ENCODE peak calls at places on chromosome 18, in four cellular contexts. C is GM12878, W is K562, T is HepG2. G is an unnamed sample.

GRCh38 chr18:31509571-31509970 is 11.6 kb downstream of the DSG2 start:
- DNase-seq in C (no peak), W (no peak), T (peak), G (no peak)

GRCh38 chr18:59927246-59927825 is 27.5 kb downstream of the PMAIP1 start:
- DNase-seq in C (peak), W (no peak), T (no peak), G (no peak)

GRCh38 chr18:49510393-49511115 is 23.5 kb upstream of the C18orf32 start:
- DNase-seq in C (no peak), W (peak), T (no peak), G (no peak)

GRCh38 chr18:48735070-48735676 is 196.3 kb downstream of the CTIF start:
- DNase-seq in C (no peak), W (peak), T (no peak), G (peak)

GRCh38 chr18:58998421-58999203 is 133.9 kb downstream of the ZNF532 start:
- DNase-seq in C (no peak), W (no peak), T (no peak), G (peak)

GRCh38 chr18:48632676-48633257 is 93.9 kb downstream of the CTIF start:
- DNase-seq in C (no peak), W (no peak), T (peak), G (no peak)

GRCh38 chr18:23924813-23925212 is 89.7 kb upstream of the TTC39C start:
- DNase-seq in C (no peak), W (no peak), T (no peak), G (no peak)

GRCh38 chr18:46071615-46071893 is 506 bp downstream of the PSTPIP2 start:
- DNase-seq in C (no peak), W (no peak), T (no peak), G (no peak)

GRCh38 chr18:44601447-44601846 is 79.2 kb upstream of the SETBP1 start:
- DNase-seq in C (no peak), W (no peak), T (no peak), G (no peak)

GRCh38 chr18:3578621-3579020 is 128.6 kb downstream of the TGIF1 start:
- DNase-seq in C (no peak), W (no peak), T (no peak), G (no peak)

GRCh38 chr18:37465922-37466321 is 99.7 kb downstream of the CELF4 start:
- DNase-seq in C (no peak), W (no peak), T (no peak), G (no peak)

GRCh38 chr18:7896164-7896563 is 329.0 kb downstream of the PTPRM start:
- DNase-seq in C (no peak), W (no peak), T (no peak), G (no peak)

GRCh38 chr18:24488824-24489493 is 28.5 kb downstream of the HRH4 start:
- DNase-seq in C (peak), W (peak), T (peak), G (no peak)

GRCh38 chr18:66754335-66754734 is 150.4 kb upstream of the CDH19 start:
- DNase-seq in C (no peak), W (no peak), T (no peak), G (no peak)

GRCh38 chr18:61569176-61569892 is 236.1 kb downstream of the CDH20 start:
- DNase-seq in C (no peak), W (no peak), T (no peak), G (no peak)

GRCh38 chr18:71665131-71665530 is 879.0 kb downstream of the CBLN2 start:
- DNase-seq in C (no peak), W (no peak), T (no peak), G (no peak)

GRCh38 chr18:24112874-24113615 is 25.8 kb upstream of the CABYR start:
- DNase-seq in C (no peak), W (no peak), T (peak), G (no peak)

GRCh38 chr18:54561864-54562263 is 29.2 kb upstream of the DYNAP start:
- DNase-seq in C (no peak), W (no peak), T (no peak), G (no peak)

GRCh38 chr18:8277270-8277669 is 332.0 kb upstream of the RAB12 start:
- DNase-seq in C (no peak), W (no peak), T (no peak), G (no peak)

GRCh38 chr18:70892381-70892780 is 603.5 kb downstream of the SOCS6 start:
- DNase-seq in C (no peak), W (no peak), T (no peak), G (no peak)

GRCh38 chr18:59634096-59634495 is 63.1 kb downstream of the CCBE1 start:
- DNase-seq in C (no peak), W (no peak), T (no peak), G (no peak)

GRCh38 chr18:41850781-41851180 is 104.3 kb upstream of the PIK3C3 start:
- DNase-seq in C (no peak), W (no peak), T (no peak), G (no peak)

GRCh38 chr18:74546007-74546406 is 11.7 kb downstream of the CNDP1 start:
- DNase-seq in C (no peak), W (no peak), T (no peak), G (no peak)

GRCh38 chr18:59063912-59064311 is 75.8 kb upstream of the SEC11C start:
- DNase-seq in C (no peak), W (no peak), T (no peak), G (no peak)

GRCh38 chr18:47531759-47532158 is 280.3 kb upstream of the SKOR2 start:
- DNase-seq in C (no peak), W (peak), T (no peak), G (peak)

GRCh38 chr18:10350661-10351060 is 103.8 kb upstream of the APCDD1 start:
- DNase-seq in C (no peak), W (no peak), T (no peak), G (no peak)
- TF ChIP-seq RFX5 in C (no peak), W (no peak), T (no peak), G (no peak)

GRCh38 chr18:69400253-69400975 is at the start of gene DOK6:
- DNase-seq in C (no peak), W (no peak), T (peak), G (no peak)

GRCh38 chr18:69401475-69402218 is 959 bp downstream of the DOK6 start:
- DNase-seq in C (no peak), W (no peak), T (no peak), G (peak)

GRCh38 chr18:69400976-69401474 is 337 bp downstream of the DOK6 start:
- DNase-seq in C (no peak), W (no peak), T (no peak), G (no peak)

GRCh38 chr18:69399253-69399652 is 1.4 kb upstream of the DOK6 start:
- DNase-seq in C (no peak), W (no peak), T (no peak), G (no peak)

GRCh38 chr18:69402219-69402989 is 1.7 kb downstream of the DOK6 start:
- DNase-seq in C (no peak), W (no peak), T (peak), G (peak)
- TF ChIP-seq SP1 in C (no peak), W (no peak), T (no peak), G (no peak)

GRCh38 chr18:34884456-34884855 is 156.8 kb upstream of the MAPRE2 start:
- DNase-seq in C (no peak), W (no peak), T (no peak), G (no peak)

GRCh38 chr18:34880403-34880802 is 160.8 kb upstream of the MAPRE2 start:
- DNase-seq in C (no peak), W (no peak), T (no peak), G (no peak)

GRCh38 chr18:34886162-34886561 is 155.1 kb upstream of the MAPRE2 start:
- DNase-seq in C (no peak), W (no peak), T (no peak), G (no peak)

DNA sequence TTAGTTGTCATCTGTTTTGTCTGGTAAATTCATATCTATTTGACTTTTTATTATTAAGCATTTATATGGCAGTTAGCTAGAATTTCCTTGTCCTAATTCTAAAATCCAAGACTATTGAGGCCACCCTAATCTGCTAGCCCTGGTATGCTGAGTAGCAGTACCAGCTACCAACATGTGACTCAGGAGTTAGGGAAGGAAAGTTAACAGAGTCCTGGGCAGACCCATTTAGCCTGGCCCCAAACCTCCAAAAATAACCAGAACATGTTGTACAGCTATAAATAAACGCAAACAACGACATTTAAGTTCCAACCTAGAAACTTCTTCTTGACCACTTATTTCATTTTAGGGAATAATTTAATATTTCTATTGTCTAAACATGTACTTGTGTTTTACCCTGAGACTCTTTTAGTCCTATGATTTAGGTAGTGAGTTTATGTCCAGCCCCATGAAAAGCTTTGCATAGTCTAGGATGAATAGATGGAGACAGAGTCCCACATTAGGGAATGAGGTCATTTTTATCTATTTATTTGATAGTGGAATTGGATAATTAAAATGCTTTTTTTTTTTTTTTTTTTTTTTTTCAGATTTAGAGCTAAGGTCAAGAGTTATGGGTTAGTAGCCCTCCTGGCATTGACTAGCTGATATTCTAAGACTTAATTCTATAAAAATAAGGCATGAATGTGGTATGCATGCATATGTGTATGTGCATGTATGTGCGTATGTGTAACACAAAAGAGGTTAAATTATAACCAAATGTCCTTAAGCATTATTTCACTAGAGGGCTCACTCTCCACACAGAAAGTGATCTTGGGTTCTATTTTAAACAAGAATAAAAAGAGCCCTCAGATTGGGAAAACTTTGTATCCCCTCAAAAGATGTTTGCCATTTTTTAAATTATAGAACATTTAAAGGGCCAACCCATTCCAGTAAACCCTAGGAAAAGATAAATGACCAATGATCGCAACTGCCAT is 160.0 kb upstream of the MAPRE2 start:
- DNase-seq in C (no peak), W (no peak), T (peak), G (no peak)
- TF ChIP-seq RFX5 in C (no peak), W (no peak), T (no peak), G (no peak)

GRCh38 chr18:63479826-63480225 is 3.1 kb downstream of the SERPINB5 start:
- DNase-seq in C (no peak), W (no peak), T (no peak), G (no peak)

GRCh38 chr18:63480476-63480875 is 3.7 kb downstream of the SERPINB5 start:
- DNase-seq in C (no peak), W (no peak), T (no peak), G (no peak)

GRCh38 chr18:63477972-63478371 is 1.2 kb downstream of the SERPINB5 start:
- DNase-seq in C (no peak), W (no peak), T (no peak), G (no peak)

GRCh38 chr18:63480892-63481291 is 4.1 kb downstream of the SERPINB5 start:
- DNase-seq in C (no peak), W (no peak), T (no peak), G (no peak)

GRCh38 chr18:63476666-63477065 is at the start of gene SERPINB5:
- DNase-seq in C (no peak), W (no peak), T (no peak), G (no peak)
- TF ChIP-seq SP1 in C (no peak), W (no peak), T (no peak), G (no peak)

GRCh38 chr18:12654971-12655370 is 2.9 kb downstream of the SPIRE1 start:
- DNase-seq in C (no peak), W (no peak), T (no peak), G (no peak)

GRCh38 chr18:12657849-12658829 is at the start of gene SPIRE1:
- DNase-seq in C (no peak), W (peak), T (peak), G (peak)

GRCh38 chr18:12656671-12657047 is 1.2 kb downstream of the SPIRE1 start:
- DNase-seq in C (no peak), W (no peak), T (no peak), G (no peak)

GRCh38 chr18:12659904-12660605 is 2.1 kb upstream of the SPIRE1 start:
- DNase-seq in C (no peak), W (peak), T (peak), G (no peak)

GRCh38 chr18:12657048-12657848 is 659 bp downstream of the SPIRE1 start:
- DNase-seq in C (no peak), W (peak), T (no peak), G (peak)
- TF ChIP-seq RFX5 in C (no peak), W (no peak), T (no peak), G (no peak)

GRCh38 chr18:77016133-77016839 is 116.3 kb downstream of the MBP start:
- DNase-seq in C (no peak), W (no peak), T (no peak), G (no peak)
- TF ChIP-seq SP1 in C (no peak), W (no peak), T (no peak), G (no peak)

G was measured in H1.